ENCODE peak calls at places on chromosomes 7 and 10, in seven cellular contexts. T is fibroblast of the aortic adventitia, P is HL-60, B is cardiac fibroblast, R is kidney epithelial cell, M is astrocyte, G is thyroid gland. X is an unnamed sample.

GRCh38 chr10:102113956-102114857 is 6.0 kb downstream of the LDB1 start:
- DNase-seq in B (no peak), T (no peak), M (no peak), R (no peak), G (peak), P (no peak), X (no peak)

GRCh38 chr10:127921751-127922140 is 14.8 kb downstream of the PTPRE start:
- DNase-seq in T (no peak), R (no peak), P (no peak), G (no peak), M (no peak), B (peak), X (no peak)

GRCh38 chr10:89332092-89332633 is 4.4 kb downstream of the IFIT3 start:
- DNase-seq in G (peak), T (peak), M (peak), R (no peak), B (peak), P (no peak), X (peak)

GRCh38 chr10:124422742-124423141 is 4.0 kb upstream of the OAT start:
- DNase-seq in T (no peak), R (no peak), M (no peak), G (no peak), B (no peak), P (no peak), X (no peak)

GRCh38 chr7:46705416-46706255 is 784.6 kb upstream of the IGFBP3 start:
- DNase-seq in M (peak), G (no peak), B (peak), R (no peak), P (no peak), T (peak), X (peak)

GRCh38 chr7:142711722-142712616 is 37.3 kb upstream of the PRSS1 start:
- DNase-seq in P (no peak), R (no peak), M (peak), B (peak), G (peak), T (peak), X (peak)

GRCh38 chr7:76009672-76010600 is 15.5 kb upstream of the TMEM120A start:
- DNase-seq in M (no peak), P (no peak), B (no peak), T (peak), R (no peak), G (no peak), X (peak)

GRCh38 chr7:150406565-150407421 is 27.7 kb downstream of the ZNF775 start:
- DNase-seq in T (peak), B (no peak), G (peak), M (no peak), P (no peak), R (no peak), X (peak)

GRCh38 chr10:123848564-123849457 is 42.8 kb downstream of the CPXM2 start:
- DNase-seq in B (no peak), M (no peak), R (no peak), P (peak), G (no peak), T (no peak), X (no peak)

GRCh38 chr10:100759331-100759730 is 13.9 kb downstream of the PAX2 start:
- DNase-seq in M (no peak), T (no peak), P (no peak), R (no peak), B (no peak), G (no peak), X (no peak)

GRCh38 chr10:70221030-70221429 is 12.2 kb downstream of the PPA1 start:
- DNase-seq in G (no peak), R (no peak), B (no peak), M (no peak), T (no peak), P (no peak), X (no peak)

GRCh38 chr7:55570218-55570873 is 2.0 kb downstream of the VOPP1 start:
- DNase-seq in R (no peak), P (no peak), G (no peak), T (peak), M (no peak), B (no peak), X (no peak)

GRCh38 chr10:78770167-78771090 is 298.3 kb upstream of the ZMIZ1 start:
- DNase-seq in B (no peak), R (no peak), G (no peak), M (no peak), P (no peak), T (no peak), X (no peak)

GRCh38 chr10:60731134-60731883 is 47.0 kb upstream of the CDK1 start:
- DNase-seq in M (no peak), B (no peak), P (no peak), T (no peak), G (peak), R (no peak), X (peak)

GRCh38 chr7:101829856-101830255 is 12.4 kb downstream of the CUX1 start:
- DNase-seq in P (no peak), G (no peak), M (no peak), R (no peak), T (no peak), B (no peak), X (no peak)

GRCh38 chr7:101833799-101834198 is 16.4 kb downstream of the CUX1 start:
- DNase-seq in M (no peak), G (no peak), B (no peak), T (no peak), P (no peak), R (no peak), X (no peak)

GRCh38 chr7:101832205-101832631 is 14.8 kb downstream of the CUX1 start:
- DNase-seq in T (no peak), M (no peak), G (no peak), P (no peak), R (no peak), B (no peak), X (no peak)

GRCh38 chr7:101835136-101835535 is 17.7 kb downstream of the CUX1 start:
- DNase-seq in M (no peak), R (no peak), T (no peak), P (no peak), G (no peak), B (no peak), X (no peak)

DNA sequence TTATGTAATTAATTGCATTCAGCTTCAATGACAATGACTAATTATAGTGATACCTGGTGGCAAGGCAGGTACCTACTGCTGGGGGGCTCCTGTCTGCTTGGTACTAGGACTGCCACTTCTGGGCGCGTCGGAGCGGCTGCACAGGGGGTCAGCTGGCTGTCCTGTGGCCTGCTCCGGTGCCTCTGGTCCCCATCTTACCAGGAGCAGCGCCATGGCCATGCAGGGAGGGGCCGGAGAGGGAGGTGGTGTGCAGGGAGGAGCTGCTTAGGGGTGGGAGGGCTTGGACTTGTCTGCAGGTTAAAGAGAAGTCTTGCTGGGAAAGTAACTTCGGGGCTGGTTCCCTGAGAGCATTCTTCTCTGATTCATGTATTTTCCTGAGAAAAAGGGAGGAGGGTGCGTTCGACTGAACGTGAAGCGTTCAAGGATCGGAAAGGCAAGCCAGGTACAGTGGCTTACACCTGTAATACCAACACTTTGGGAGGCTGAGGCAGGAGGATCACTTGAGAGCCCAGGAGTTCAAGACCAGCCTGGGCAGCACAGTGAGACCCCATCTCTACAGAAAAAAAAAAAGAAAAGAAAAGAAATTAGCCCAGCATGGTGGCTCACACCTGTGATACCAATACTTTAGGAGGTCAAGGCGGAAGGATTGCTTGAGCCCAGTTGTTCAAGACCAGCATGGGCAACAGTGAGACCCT is 15.4 kb downstream of the CUX1 start:
- DNase-seq in B (no peak), M (no peak), T (no peak), G (no peak), R (no peak), P (no peak), X (no peak)
- H3K4me3 ChIP-seq in B (no peak), M (no peak), T (no peak), G (no peak), R (no peak), P (no peak), X (no peak)

DNA sequence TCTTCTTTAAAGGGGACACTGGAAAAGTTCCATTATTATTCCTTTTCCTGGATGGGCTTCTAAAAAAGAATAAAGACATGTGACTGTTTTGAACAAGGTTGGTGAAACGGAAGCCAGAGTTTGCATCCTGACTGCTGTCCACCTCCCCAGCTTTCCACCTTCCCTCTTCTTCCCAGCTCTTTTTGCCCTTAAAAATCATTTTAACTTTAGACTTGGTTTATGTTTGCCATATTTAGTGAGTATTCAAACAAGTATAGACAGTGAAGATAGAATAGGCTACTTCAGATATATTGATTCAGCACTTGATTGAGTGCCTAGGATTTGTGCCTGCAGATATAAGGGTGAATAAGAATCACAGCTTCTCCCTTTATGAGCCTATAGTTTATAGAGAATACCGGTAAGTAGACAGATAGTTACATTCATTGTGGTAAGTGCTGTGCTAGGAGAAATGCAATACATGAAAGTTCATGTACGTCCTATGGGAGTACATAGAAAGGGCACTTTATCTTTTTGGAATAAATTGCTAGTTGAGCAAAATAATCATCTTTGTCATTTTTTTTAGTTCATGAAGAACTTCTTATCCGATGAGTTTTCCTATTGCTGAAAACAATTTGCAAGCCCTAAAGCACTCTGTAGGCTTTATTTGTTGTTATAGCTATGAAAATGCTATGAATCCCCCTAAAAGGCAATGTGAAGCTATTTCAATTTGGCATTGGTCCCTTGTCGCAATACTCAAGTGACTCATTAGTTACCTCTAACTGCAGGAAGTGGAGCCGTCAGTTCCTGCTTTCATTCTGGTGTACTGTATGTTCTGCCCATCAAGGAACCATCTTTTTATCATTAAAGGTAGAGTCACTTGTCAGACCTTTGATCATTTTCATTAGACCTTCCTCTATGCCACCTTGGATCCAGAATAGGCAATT is 57.2 kb upstream of the STRIP2 start:
- DNase-seq in P (peak), T (peak), M (peak), R (no peak), B (peak), G (no peak), X (peak)
- TF ChIP-seq CTCF in P (no peak), T (no peak), M (no peak), R (no peak), B (no peak), G (no peak), X (no peak)

GRCh38 chr10:49678827-49679479 is 498 bp upstream of the C10orf53 start:
- DNase-seq in B (no peak), M (no peak), P (no peak), R (no peak), G (no peak), T (no peak), X (no peak)

GRCh38 chr10:49682879-49683278 is 3.4 kb downstream of the C10orf53 start:
- DNase-seq in B (no peak), P (no peak), T (no peak), G (no peak), M (no peak), R (no peak), X (no peak)

GRCh38 chr10:49679480-49679893 is at the start of gene C10orf53:
- DNase-seq in M (peak), P (peak), B (peak), T (peak), R (no peak), G (peak), X (peak)
- H3K4me3 ChIP-seq in M (peak), P (no peak), B (peak), T (peak), R (peak), G (no peak), X (peak)

GRCh38 chr7:141243368-141243767 is 169.5 kb downstream of the TMEM178B start:
- DNase-seq in T (no peak), G (no peak), B (no peak), R (no peak), M (no peak), P (no peak), X (no peak)

GRCh38 chr7:141238546-141239218 is 164.8 kb downstream of the TMEM178B start:
- DNase-seq in P (no peak), B (no peak), M (no peak), R (no peak), G (no peak), T (no peak), X (no peak)

GRCh38 chr7:141244466-141244865 is 170.6 kb downstream of the TMEM178B start:
- DNase-seq in P (no peak), B (no peak), G (no peak), T (no peak), R (no peak), M (no peak), X (no peak)

GRCh38 chr7:141242568-141242967 is 168.7 kb downstream of the TMEM178B start:
- DNase-seq in M (no peak), P (no peak), T (no peak), B (no peak), R (no peak), G (no peak), X (no peak)

GRCh38 chr7:141239661-141240060 is 165.8 kb downstream of the TMEM178B start:
- DNase-seq in M (no peak), R (no peak), G (no peak), T (no peak), B (no peak), P (no peak), X (no peak)
- TF ChIP-seq CTCF in M (no peak), R (no peak), G (no peak), T (no peak), B (no peak), P (no peak), X (no peak)

GRCh38 chr10:1419796-1420429 is 317.4 kb downstream of the ADARB2 start:
- DNase-seq in G (no peak), T (no peak), M (no peak), R (no peak), B (no peak), P (no peak), X (no peak)

GRCh38 chr10:1420663-1421362 is 316.5 kb downstream of the ADARB2 start:
- DNase-seq in M (no peak), T (no peak), B (no peak), G (peak), R (peak), P (peak), X (no peak)

GRCh38 chr10:1423676-1424253 is 313.6 kb downstream of the ADARB2 start:
- DNase-seq in R (no peak), G (no peak), B (no peak), M (no peak), P (no peak), T (no peak), X (no peak)

GRCh38 chr10:1424648-1425047 is 312.7 kb downstream of the ADARB2 start:
- DNase-seq in P (no peak), B (no peak), R (no peak), T (no peak), M (no peak), G (no peak), X (no peak)

GRCh38 chr10:1422275-1422674 is 315.1 kb downstream of the ADARB2 start:
- DNase-seq in B (no peak), P (no peak), M (no peak), G (no peak), R (no peak), T (no peak), X (no peak)
- H3K4me3 ChIP-seq in B (no peak), P (no peak), M (no peak), G (no peak), R (no peak), T (no peak), X (no peak)

DNA sequence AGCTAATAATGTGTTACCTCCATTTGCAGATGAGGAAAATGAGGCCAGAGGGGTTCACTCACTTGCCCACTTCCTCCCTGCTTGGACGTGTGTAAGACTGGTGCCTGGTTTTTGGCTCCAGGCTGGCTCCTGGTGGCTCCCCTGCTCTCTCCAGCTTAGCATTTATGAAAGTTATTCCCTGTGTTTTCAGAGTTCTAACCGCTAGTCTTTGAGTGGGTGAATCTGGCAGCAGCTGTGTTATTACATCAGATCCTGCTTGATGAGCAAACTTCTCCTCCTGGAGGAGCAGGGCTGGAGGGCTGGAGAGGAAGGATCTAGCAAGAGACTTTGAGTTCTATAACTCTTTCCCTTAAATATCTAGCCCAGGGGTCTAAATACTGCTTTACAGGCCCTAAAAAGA is 80.9 kb upstream of the AGBL3 start:
- DNase-seq in G (peak), T (peak), B (peak), M (peak), R (no peak), P (no peak), X (peak)
- TF ChIP-seq CTCF in G (peak), T (peak), B (peak), M (peak), R (no peak), P (no peak), X (peak)

X was measured in fibroblast of villous mesenchyme.